ENCODE peak calls at places on chromosome 10, in six cellular contexts. Q is fibroblast of pulmonary artery, H is lower lobe of right lung, P is astrocyte of the spinal cord, T is left ventricle myocardium inferior, K is uterus. L is an unnamed sample.

GRCh38 chr10:34010891-34011290 is 676.4 kb upstream of the NRP1 start:
- DNase-seq in T (no peak), K (no peak), H (no peak), P (peak; percentile 31), Q (no peak), L (no peak)

GRCh38 chr10:61993676-61994401 is 92.3 kb downstream of the ARID5B start:
- DNase-seq in P (peak; percentile 71), T (no peak), H (no peak), Q (peak; percentile 64), K (no peak), L (no peak)

GRCh38 chr10:25600651-25601050 is 333.4 kb upstream of the MYO3A start:
- DNase-seq in P (no peak), H (no peak), K (no peak), Q (no peak), T (no peak), L (no peak)

GRCh38 chr10:34236927-34237326 is 578.2 kb downstream of the PARD3 start:
- DNase-seq in K (no peak), P (peak; percentile 25), Q (no peak), T (no peak), H (no peak), L (no peak)

GRCh38 chr10:11447571-11447970 is 163.9 kb downstream of the USP6NL start:
- DNase-seq in Q (no peak), T (no peak), P (no peak), K (no peak), H (no peak), L (no peak)

GRCh38 chr10:50501478-50501877 is 122.3 kb downstream of the SGMS1 start:
- DNase-seq in H (no peak), T (no peak), K (no peak), P (peak; percentile 37), Q (peak; percentile 43), L (no peak)

GRCh38 chr10:73916761-73917470 is 6.0 kb downstream of the PLAU start:
- DNase-seq in Q (no peak), H (no peak), P (no peak), T (no peak), K (no peak), L (no peak)

GRCh38 chr10:104117839-104118323 is 4.1 kb upstream of the SFR1 start:
- DNase-seq in T (no peak), K (no peak), H (no peak), P (peak; percentile 69), Q (peak; percentile 61), L (no peak)

GRCh38 chr10:76034236-76035009 is 603.0 kb downstream of the LRMDA start:
- DNase-seq in K (peak; percentile 41), T (no peak), P (no peak), H (no peak), Q (no peak), L (no peak)

GRCh38 chr10:93541402-93542357 is 24.8 kb upstream of the FFAR4 start:
- DNase-seq in Q (peak; percentile 65), P (peak; percentile 29), H (no peak), K (no peak), T (peak; percentile 41), L (peak; percentile 33)

GRCh38 chr10:25725917-25726716 is 207.9 kb upstream of the MYO3A start:
- DNase-seq in P (peak; percentile 47), Q (peak; percentile 74), H (no peak), K (no peak), T (no peak), L (no peak)

GRCh38 chr10:124646483-124647352 is 97.5 kb downstream of the FAM53B start:
- DNase-seq in Q (peak; percentile 85), K (peak; percentile 91), P (peak; percentile 51), H (peak; percentile 87), T (peak; percentile 80), L (peak; percentile 79)

GRCh38 chr10:68327889-68328786 is 3.7 kb upstream of the HNRNPH3 start:
- DNase-seq in T (no peak), Q (peak; percentile 85), H (no peak), P (peak; percentile 75), K (peak; percentile 35), L (no peak)

GRCh38 chr10:127600479-127600878 is 51.4 kb downstream of the NPS start:
- DNase-seq in K (no peak), P (no peak), T (no peak), Q (no peak), H (no peak), L (no peak)

GRCh38 chr10:53063805-53064204 is 291.2 kb upstream of the MBL2 start:
- DNase-seq in P (no peak), K (no peak), Q (no peak), H (no peak), T (no peak), L (no peak)

GRCh38 chr10:29804025-29804852 is 169.5 kb upstream of the SVIL start:
- DNase-seq in K (peak; percentile 63), Q (peak; percentile 85), T (no peak), P (peak; percentile 97), H (peak; percentile 39), L (peak; percentile 29)

GRCh38 chr10:114073787-114074186 is 30.1 kb downstream of the ADRB1 start:
- DNase-seq in H (no peak), K (no peak), P (no peak), T (no peak), Q (no peak), L (no peak)

GRCh38 chr10:94299417-94299816 is 63.3 kb downstream of the NOC3L start:
- DNase-seq in K (no peak), T (no peak), H (no peak), Q (peak; percentile 46), P (peak; percentile 80), L (no peak)

GRCh38 chr10:78319371-78319770 is 285.7 kb downstream of the RPS24 start:
- DNase-seq in T (no peak), H (no peak), Q (no peak), P (no peak), K (no peak), L (no peak)

GRCh38 chr10:9362721-9363120 is 1308.2 kb downstream of the GATA3 start:
- DNase-seq in Q (no peak), T (no peak), K (no peak), H (no peak), P (no peak), L (no peak)

GRCh38 chr10:97894092-97894491 is 44.4 kb downstream of the GOLGA7B start:
- DNase-seq in T (no peak), K (no peak), Q (no peak), P (no peak), H (no peak), L (no peak)

DNA sequence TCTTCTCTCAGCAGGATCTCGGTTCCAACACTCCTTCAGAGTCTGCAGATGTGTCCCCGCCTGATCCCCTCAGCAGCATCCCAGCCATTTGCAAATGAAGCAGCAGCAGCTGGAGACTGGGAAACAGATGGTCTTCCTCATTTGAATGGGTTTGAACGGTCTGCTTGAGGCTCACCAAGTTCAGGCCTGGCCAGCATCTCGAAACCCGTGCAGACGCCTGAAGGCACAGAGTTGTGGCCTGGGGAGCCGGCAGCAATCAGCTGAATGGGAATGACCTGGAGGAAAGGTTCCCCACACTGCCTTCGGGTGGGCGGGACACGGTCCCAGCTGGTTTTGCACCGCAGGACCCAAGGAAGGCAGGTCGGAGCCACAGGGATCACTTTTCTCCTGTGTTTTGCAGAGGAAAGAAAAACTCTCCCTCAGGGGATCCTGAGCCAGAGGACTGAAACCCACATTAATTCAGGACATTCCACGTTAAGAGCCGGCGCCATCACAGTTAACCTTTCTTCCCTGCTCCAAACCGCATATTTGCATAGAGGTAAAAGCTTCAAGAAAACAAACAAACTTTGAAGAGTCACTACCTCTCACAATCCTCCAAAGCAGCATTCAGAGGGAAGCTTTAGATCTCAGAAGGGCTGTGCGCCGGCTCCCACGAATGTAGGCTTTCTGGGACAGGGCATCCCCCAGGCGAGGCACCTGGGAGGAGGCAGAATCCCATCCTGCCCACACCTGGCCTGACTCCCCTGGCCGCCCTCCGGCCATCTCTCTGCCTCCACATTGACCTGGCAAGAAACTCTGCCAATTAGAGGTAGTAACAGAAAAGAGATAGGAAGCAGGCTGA is 17.7 kb downstream of the FGFR2 start:
- DNase-seq in P (no peak), Q (no peak), T (no peak), H (no peak), K (no peak), L (no peak)
- H3K4me3 ChIP-seq in P (no peak overlapping the region), Q (no peak overlapping the region), T (no peak overlapping the region), H (no peak overlapping the region), K (no peak overlapping the region), L (no peak overlapping the region)

DNA sequence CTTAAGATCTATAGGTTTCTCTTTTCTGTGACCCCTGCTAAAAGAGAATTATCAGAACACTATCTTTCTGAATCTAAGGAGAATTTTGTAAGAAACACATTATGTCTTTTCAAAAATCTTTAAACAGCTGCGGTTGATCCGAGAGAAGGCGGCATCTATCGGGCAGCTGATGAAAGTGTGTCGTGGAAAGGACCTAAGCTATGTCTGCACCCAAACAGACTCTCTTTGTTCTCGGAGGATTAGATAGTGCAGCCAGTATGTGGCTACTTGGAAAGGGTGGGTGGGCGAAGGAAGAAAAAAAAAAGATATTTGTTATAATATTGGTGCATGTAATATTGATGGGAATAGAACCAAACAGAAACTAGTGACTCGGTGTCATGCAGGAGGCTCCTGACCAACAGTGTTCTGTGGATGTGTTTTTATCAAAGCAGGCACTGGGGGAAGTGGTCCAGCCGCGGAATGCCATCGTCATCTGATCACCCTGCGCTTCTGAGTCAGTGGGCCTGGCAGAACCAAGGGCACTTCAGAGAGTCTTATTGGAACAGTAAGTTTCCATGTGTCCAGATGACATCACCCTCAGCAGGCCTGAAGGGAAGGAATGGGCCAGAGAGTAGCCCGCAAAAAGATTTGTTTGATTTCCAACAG is 509.7 kb upstream of the AKR1E2 start:
- DNase-seq in T (peak; percentile 34), K (no peak), P (peak; percentile 89), H (no peak), Q (peak; percentile 80), L (peak; percentile 29)
- TF ChIP-seq CTCF in T (no peak), K (no peak), P (peak; percentile 7), H (no peak), Q (peak; percentile 40), L (no peak)

GRCh38 chr10:13388478-13388877 is 40.4 kb upstream of the SEPHS1 start:
- DNase-seq in H (no peak), Q (no peak), K (no peak), P (no peak), T (no peak), L (no peak)

GRCh38 chr10:13386021-13386420 is 37.9 kb upstream of the SEPHS1 start:
- DNase-seq in T (no peak), K (no peak), Q (no peak), P (no peak), H (no peak), L (no peak)

GRCh38 chr10:13382759-13383753 is 35.0 kb upstream of the SEPHS1 start:
- DNase-seq in H (peak; percentile 89), P (no peak), Q (no peak), T (no peak), K (no peak), L (no peak)
- H3K4me3 ChIP-seq in H (peak overlapping the region; percentile 41), P (no peak overlapping the region), Q (no peak overlapping the region), T (peak overlapping the region; percentile 54), K (no peak overlapping the region), L (peak overlapping the region; percentile 30)

DNA sequence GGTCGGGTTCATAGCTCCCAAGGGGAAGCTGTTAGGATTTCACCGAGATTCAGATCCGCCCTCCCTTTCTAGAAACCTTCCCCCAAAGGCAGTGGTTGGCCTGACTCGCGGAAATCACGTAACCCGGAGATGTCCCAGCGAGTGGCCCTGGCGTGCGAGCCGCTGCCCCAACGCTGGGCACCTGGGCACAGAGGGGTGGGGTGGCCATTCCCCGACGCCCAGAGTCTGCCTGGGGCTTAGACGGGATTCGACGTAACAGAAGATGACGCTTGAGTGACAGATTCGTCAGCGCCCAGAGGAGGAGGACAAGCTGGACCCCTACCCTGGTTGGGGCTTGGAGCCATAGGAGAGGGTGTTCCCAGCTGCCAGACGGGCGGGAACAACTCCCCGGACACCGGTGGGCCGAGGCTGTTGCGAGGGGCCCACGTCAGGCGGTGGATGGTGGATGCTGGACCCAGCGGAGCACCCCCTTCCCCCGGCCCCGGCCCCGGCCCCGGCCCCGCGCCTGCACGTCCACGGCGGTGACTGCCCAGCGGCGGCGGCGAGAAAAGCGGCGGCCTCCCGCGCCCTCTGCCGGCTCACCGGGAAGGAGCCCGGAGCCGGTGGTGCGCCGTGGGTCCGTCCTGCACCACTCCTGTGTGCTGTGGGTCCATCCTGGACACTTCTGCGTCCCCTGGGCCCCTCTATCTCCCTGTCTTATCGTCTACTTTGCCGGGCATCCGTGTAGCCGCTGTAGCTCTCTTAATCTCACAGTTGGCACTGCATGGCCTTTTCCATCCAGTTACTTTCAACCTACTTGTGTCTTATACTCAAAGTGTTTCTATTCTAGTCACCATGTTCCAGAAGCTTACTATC is 35.4 kb upstream of the KNDC1 start:
- DNase-seq in Q (peak; percentile 10), P (no peak), T (peak; percentile 35), K (no peak), H (peak; percentile 56), L (peak; percentile 50)
- TF ChIP-seq CTCF in Q (peak; percentile 29), P (peak; percentile 22), T (peak; percentile 68), K (peak; percentile 21), H (peak; percentile 66), L (peak; percentile 59)

L was measured in heart right ventricle.